ENCODE peak calls at places on chromosomes 7 and 10, in ten cellular contexts. U, L, I, Q, W, R, C, P, S and N are unnamed samples.

GRCh38 chr7:23530901-23531793 is 634 bp downstream of the TRA2A start:
- DNase-seq in U (peak), L (peak), I (peak), Q (peak), W (peak), R (peak), C (peak), P (peak), S (peak), N (peak)

GRCh38 chr10:58104419-58104818 is 163.3 kb downstream of the IPMK start:
- DNase-seq in U (no peak), L (no peak), I (no peak), Q (no peak), W (no peak), R (no peak), C (no peak), P (peak), S (no peak), N (peak)

GRCh38 chr7:134470864-134471263 is 12.0 kb upstream of the AKR1B1 start:
- DNase-seq in U (no peak), L (no peak), I (no peak), Q (peak), W (no peak), R (no peak), C (no peak), P (peak), S (no peak), N (peak)

GRCh38 chr10:130425881-130426435 is 289.8 kb downstream of the GLRX3 start:
- DNase-seq in U (no peak), L (no peak), I (no peak), Q (no peak), W (no peak), R (no peak), C (no peak), P (no peak), S (no peak), N (peak)

GRCh38 chr7:80630611-80631010 is 7.8 kb upstream of the CD36 start:
- DNase-seq in U (no peak), L (peak), I (no peak), Q (no peak), W (no peak), R (no peak), C (no peak), P (peak), S (no peak), N (no peak)

GRCh38 chr10:77898323-77899079 is 28.1 kb downstream of the DLG5 start:
- DNase-seq in U (no peak), L (no peak), I (no peak), Q (no peak), W (peak), R (no peak), C (no peak), P (no peak), S (no peak), N (no peak)

GRCh38 chr7:91127974-91128373 is 136.3 kb upstream of the FZD1 start:
- DNase-seq in U (no peak), L (peak), I (no peak), Q (no peak), W (no peak), R (no peak), C (no peak), P (no peak), S (no peak), N (no peak)

GRCh38 chr10:96448021-96448457 is 65.7 kb downstream of the TLL2 start:
- DNase-seq in U (no peak), L (no peak), I (no peak), Q (no peak), W (no peak), R (no peak), C (no peak), P (peak), S (no peak), N (no peak)

GRCh38 chr10:46268076-46268881 is 18.5 kb upstream of the ANTXRL start:
- DNase-seq in U (peak), L (no peak), I (peak), Q (no peak), W (peak), R (no peak), C (no peak), P (no peak), S (no peak), N (no peak)

GRCh38 chr10:124296121-124296812 is 122.5 kb downstream of the OAT start:
- DNase-seq in U (no peak), L (peak), I (no peak), Q (no peak), W (no peak), R (peak), C (no peak), P (peak), S (no peak), N (peak)

GRCh38 chr10:6164271-6165095 is 38.2 kb upstream of the PFKFB3 start:
- DNase-seq in U (no peak), L (no peak), I (no peak), Q (no peak), W (no peak), R (peak), C (no peak), P (no peak), S (no peak), N (no peak)

GRCh38 chr10:29150010-29150409 is 138.9 kb upstream of the LYZL1 start:
- DNase-seq in U (no peak), L (no peak), I (no peak), Q (no peak), W (peak), R (no peak), C (no peak), P (no peak), S (no peak), N (no peak)

GRCh38 chr7:82067628-82068264 is 297.9 kb upstream of the HGF start:
- DNase-seq in U (no peak), L (no peak), I (no peak), Q (no peak), W (no peak), R (peak), C (no peak), P (no peak), S (no peak), N (no peak)

GRCh38 chr10:31932838-31933237 is 4.2 kb upstream of the ARHGAP12 start:
- DNase-seq in U (no peak), L (no peak), I (no peak), Q (peak), W (no peak), R (no peak), C (no peak), P (no peak), S (no peak), N (no peak)

GRCh38 chr10:79298403-79299244 is 48.6 kb upstream of the PPIF start:
- DNase-seq in U (no peak), L (peak), I (peak), Q (peak), W (peak), R (peak), C (no peak), P (peak), S (peak), N (peak)

GRCh38 chr7:148856891-148857290 is 27.2 kb downstream of the EZH2 start:
- DNase-seq in U (no peak), L (no peak), I (no peak), Q (no peak), W (no peak), R (no peak), C (no peak), P (peak), S (no peak), N (no peak)

GRCh38 chr7:33495207-33495606 is 365.8 kb downstream of the BBS9 start:
- DNase-seq in U (no peak), L (peak), I (no peak), Q (peak), W (no peak), R (no peak), C (no peak), P (peak), S (no peak), N (peak)

GRCh38 chr7:129825554-129826267 is 127.0 kb downstream of the UBE2H start:
- DNase-seq in U (peak), L (peak), I (peak), Q (peak), W (peak), R (peak), C (peak), P (peak), S (peak), N (peak)

GRCh38 chr7:28556671-28557070 is 144.4 kb downstream of the CREB5 start:
- DNase-seq in U (no peak), L (no peak), I (no peak), Q (no peak), W (no peak), R (no peak), C (no peak), P (no peak), S (no peak), N (no peak)

GRCh38 chr10:52883996-52884871 is 111.7 kb upstream of the MBL2 start:
- DNase-seq in U (no peak), L (peak), I (no peak), Q (peak), W (peak), R (no peak), C (no peak), P (peak), S (no peak), N (peak)

GRCh38 chr7:108455524-108455832 is 758 bp downstream of the NRCAM start:
- DNase-seq in U (no peak), L (no peak), I (no peak), Q (no peak), W (no peak), R (peak), C (no peak), P (no peak), S (no peak), N (peak)

GRCh38 chr7:106346678-106347217 is 62.0 kb upstream of the NAMPT start:
- DNase-seq in U (peak), L (peak), I (no peak), Q (peak), W (no peak), R (no peak), C (peak), P (peak), S (no peak), N (peak)

GRCh38 chr10:35027567-35027966 is 62.6 kb downstream of the CUL2 start:
- DNase-seq in U (no peak), L (peak), I (no peak), Q (peak), W (no peak), R (no peak), C (no peak), P (peak), S (no peak), N (peak)

GRCh38 chr10:70312972-70313371 is 29.2 kb upstream of the NPFFR1 start:
- DNase-seq in U (no peak), L (peak), I (no peak), Q (no peak), W (no peak), R (no peak), C (no peak), P (no peak), S (no peak), N (peak)

GRCh38 chr7:296546-296945 is 6.6 kb downstream of the FOXL3 start:
- DNase-seq in U (no peak), L (no peak), I (no peak), Q (no peak), W (no peak), R (no peak), C (no peak), P (no peak), S (no peak), N (no peak)

GRCh38 chr7:43569424-43569823 is 13.5 kb upstream of the STK17A start:
- DNase-seq in U (no peak), L (peak), I (no peak), Q (peak), W (no peak), R (no peak), C (no peak), P (peak), S (no peak), N (peak)

GRCh38 chr7:111735661-111736323 is 173.5 kb upstream of the IMMP2L start:
- DNase-seq in U (no peak), L (peak), I (peak), Q (peak), W (peak), R (no peak), C (no peak), P (peak), S (peak), N (peak)

GRCh38 chr10:129971381-129972144 is 7.5 kb upstream of the EBF3 start:
- DNase-seq in U (no peak), L (peak), I (no peak), Q (peak), W (peak), R (peak), C (no peak), P (no peak), S (no peak), N (peak)

GRCh38 chr10:130036296-130037065 is 72.4 kb upstream of the EBF3 start:
- DNase-seq in U (no peak), L (no peak), I (no peak), Q (no peak), W (no peak), R (peak), C (no peak), P (no peak), S (no peak), N (no peak)